ENCODE peak calls at places on chromosomes 1 and 21, in ten cellular contexts. One of them, this sample, is unnamed.

GRCh38 chr1:24558902-24559791 is 3.3 kb downstream of the NCMAP start:
- DNase-seq in body of pancreas: peak
- DNase-seq in activated CD8-positive, alpha-beta T cell treated with anti-CD3 and anti-CD28 coated beads, Interleukin-2, amount 10 ng/mL, durations not matched to agents 7 days and 5 days: no peak
- DNase-seq in fibroblast of gingiva: peak
- DNase-seq in COLO829: peak
- DNase-seq in NCI-H1930: no peak
- DNase-seq in KG1: no peak
- DNase-seq in Caki2: peak
- DNase-seq in cardiac muscle cell: peak
- DNase-seq in neural crest cell: no peak
- DNase-seq in this sample: peak

GRCh38 chr1:154866995-154867795 is 2.9 kb downstream of the KCNN3 start:
- DNase-seq in fibroblast of gingiva: peak
- DNase-seq in Caki2: no peak
- DNase-seq in activated CD8-positive, alpha-beta T cell treated with anti-CD3 and anti-CD28 coated beads, Interleukin-2, amount 10 ng/mL, durations not matched to agents 7 days and 5 days: no peak
- DNase-seq in NCI-H1930: no peak
- DNase-seq in KG1: no peak
- DNase-seq in body of pancreas: no peak
- DNase-seq in neural crest cell: no peak
- DNase-seq in COLO829: no peak
- DNase-seq in cardiac muscle cell: peak
- DNase-seq in this sample: no peak

GRCh38 chr1:95475686-95476457 is 241.9 kb downstream of the RWDD3 start:
- DNase-seq in fibroblast of gingiva: no peak
- DNase-seq in NCI-H1930: no peak
- DNase-seq in KG1: no peak
- DNase-seq in Caki2: no peak
- DNase-seq in body of pancreas: no peak
- DNase-seq in COLO829: peak
- DNase-seq in neural crest cell: no peak
- DNase-seq in activated CD8-positive, alpha-beta T cell treated with anti-CD3 and anti-CD28 coated beads, Interleukin-2, amount 10 ng/mL, durations not matched to agents 7 days and 5 days: no peak
- DNase-seq in cardiac muscle cell: no peak
- DNase-seq in this sample: no peak

GRCh38 chr1:230976825-230977747 is 1.6 kb downstream of the TTC13 start:
- DNase-seq in neural crest cell: no peak
- DNase-seq in Caki2: no peak
- DNase-seq in fibroblast of gingiva: no peak
- DNase-seq in cardiac muscle cell: no peak
- DNase-seq in activated CD8-positive, alpha-beta T cell treated with anti-CD3 and anti-CD28 coated beads, Interleukin-2, amount 10 ng/mL, durations not matched to agents 7 days and 5 days: peak
- DNase-seq in COLO829: no peak
- DNase-seq in body of pancreas: no peak
- DNase-seq in NCI-H1930: no peak
- DNase-seq in KG1: peak
- DNase-seq in this sample: peak

GRCh38 chr21:36079010-36079649 is 9.3 kb downstream of the CBR1 start:
- DNase-seq in COLO829: no peak
- DNase-seq in KG1: no peak
- DNase-seq in NCI-H1930: no peak
- DNase-seq in body of pancreas: no peak
- DNase-seq in fibroblast of gingiva: no peak
- DNase-seq in neural crest cell: no peak
- DNase-seq in activated CD8-positive, alpha-beta T cell treated with anti-CD3 and anti-CD28 coated beads, Interleukin-2, amount 10 ng/mL, durations not matched to agents 7 days and 5 days: peak
- DNase-seq in cardiac muscle cell: no peak
- DNase-seq in Caki2: no peak
- DNase-seq in this sample: peak

GRCh38 chr1:73909043-73909567 is 288.9 kb downstream of the LRRIQ3 start:
- DNase-seq in activated CD8-positive, alpha-beta T cell treated with anti-CD3 and anti-CD28 coated beads, Interleukin-2, amount 10 ng/mL, durations not matched to agents 7 days and 5 days: no peak
- DNase-seq in KG1: no peak
- DNase-seq in neural crest cell: no peak
- DNase-seq in body of pancreas: no peak
- DNase-seq in COLO829: no peak
- DNase-seq in Caki2: no peak
- DNase-seq in cardiac muscle cell: no peak
- DNase-seq in fibroblast of gingiva: no peak
- DNase-seq in NCI-H1930: no peak
- DNase-seq in this sample: no peak

GRCh38 chr1:47388548-47389238 is 27.4 kb upstream of the FOXE3 start:
- DNase-seq in KG1: no peak
- DNase-seq in body of pancreas: peak
- DNase-seq in neural crest cell: peak
- DNase-seq in cardiac muscle cell: peak
- DNase-seq in NCI-H1930: peak
- DNase-seq in activated CD8-positive, alpha-beta T cell treated with anti-CD3 and anti-CD28 coated beads, Interleukin-2, amount 10 ng/mL, durations not matched to agents 7 days and 5 days: peak
- DNase-seq in fibroblast of gingiva: peak
- DNase-seq in COLO829: peak
- DNase-seq in Caki2: peak
- DNase-seq in this sample: peak

GRCh38 chr21:23452384-23453083 is 2154.7 kb downstream of the MRPL39 start:
- DNase-seq in cardiac muscle cell: peak
- DNase-seq in neural crest cell: peak
- DNase-seq in fibroblast of gingiva: no peak
- DNase-seq in KG1: peak
- DNase-seq in COLO829: no peak
- DNase-seq in body of pancreas: peak
- DNase-seq in Caki2: peak
- DNase-seq in NCI-H1930: no peak
- DNase-seq in activated CD8-positive, alpha-beta T cell treated with anti-CD3 and anti-CD28 coated beads, Interleukin-2, amount 10 ng/mL, durations not matched to agents 7 days and 5 days: peak
- DNase-seq in this sample: no peak

GRCh38 chr1:119673171-119673940 is 25.3 kb upstream of the ZNF697 start:
- DNase-seq in KG1: no peak
- DNase-seq in body of pancreas: no peak
- DNase-seq in neural crest cell: no peak
- DNase-seq in cardiac muscle cell: no peak
- DNase-seq in Caki2: no peak
- DNase-seq in fibroblast of gingiva: no peak
- DNase-seq in activated CD8-positive, alpha-beta T cell treated with anti-CD3 and anti-CD28 coated beads, Interleukin-2, amount 10 ng/mL, durations not matched to agents 7 days and 5 days: no peak
- DNase-seq in NCI-H1930: no peak
- DNase-seq in COLO829: peak
- DNase-seq in this sample: no peak

GRCh38 chr1:225700164-225700740 is 47.3 kb upstream of the ENAH start:
- DNase-seq in NCI-H1930: no peak
- DNase-seq in cardiac muscle cell: no peak
- DNase-seq in Caki2: peak
- DNase-seq in fibroblast of gingiva: peak
- DNase-seq in KG1: no peak
- DNase-seq in activated CD8-positive, alpha-beta T cell treated with anti-CD3 and anti-CD28 coated beads, Interleukin-2, amount 10 ng/mL, durations not matched to agents 7 days and 5 days: no peak
- DNase-seq in COLO829: peak
- DNase-seq in body of pancreas: no peak
- DNase-seq in neural crest cell: no peak
- DNase-seq in this sample: no peak

GRCh38 chr1:44048816-44049215 is 17.6 kb upstream of the SLC6A9 start:
- DNase-seq in fibroblast of gingiva: peak
- DNase-seq in activated CD8-positive, alpha-beta T cell treated with anti-CD3 and anti-CD28 coated beads, Interleukin-2, amount 10 ng/mL, durations not matched to agents 7 days and 5 days: no peak
- DNase-seq in cardiac muscle cell: no peak
- DNase-seq in body of pancreas: no peak
- DNase-seq in COLO829: no peak
- DNase-seq in neural crest cell: no peak
- DNase-seq in Caki2: no peak
- DNase-seq in KG1: no peak
- DNase-seq in NCI-H1930: no peak
- DNase-seq in this sample: no peak

This sample was measured in colonic mucosa.